ENCODE peak calls at places on chromosomes 11 and 22, in eight cellular contexts. J is GM23338, V is H9, B is neural progenitor cell, C is hepatocyte, M is PC-3, W is IMR-90, E is GM12878. T is an unnamed sample.

GRCh38 chr11:6611092-6612007 is 666 bp downstream of the TAF10 start:
- DNase-seq in J (peak; percentile 38), V (peak; percentile 27), B (peak; percentile 48), C (no peak), M (no peak), W (peak; percentile 21), E (no peak), T (peak; percentile 11)

GRCh38 chr11:120058931-120059330 is 79.0 kb downstream of the TRIM29 start:
- DNase-seq in J (no peak), V (peak; percentile 9), B (no peak), C (no peak), M (no peak), W (no peak), E (no peak), T (no peak)

GRCh38 chr11:60130496-60130895 is 42.0 kb downstream of the MS4A2 start:
- DNase-seq in J (peak; percentile 84), V (peak; percentile 43), B (peak; percentile 69), C (peak; percentile 32), M (peak; percentile 83), W (no peak), E (no peak), T (no peak)

GRCh38 chr11:37511425-37511933 is 913.4 kb upstream of the RAG2 start:
- DNase-seq in J (no peak), V (no peak), B (no peak), C (no peak), M (peak; percentile 65), W (peak; percentile 63), E (no peak), T (peak; percentile 80)

GRCh38 chr11:2584812-2585565 is 114.8 kb downstream of the KCNQ1OT1 start:
- DNase-seq in J (no peak), V (peak; percentile 21), B (no peak), C (peak; percentile 3), M (no peak), W (no peak), E (no peak), T (no peak)

GRCh38 chr11:75777461-75778110 is 9.0 kb downstream of the DGAT2 start:
- DNase-seq in J (no peak), V (no peak), B (no peak), C (no peak), M (peak; percentile 37), W (no peak), E (no peak), T (no peak)

GRCh38 chr22:16586170-16586569 is 6.4 kb downstream of the CCT8L2 start:
- DNase-seq in J (no peak), V (no peak), B (no peak), C (no peak), M (no peak), W (no peak), E (no peak), T (no peak)

GRCh38 chr22:45452565-45453449 is 39.3 kb downstream of the RIBC2 start:
- DNase-seq in J (no peak), V (no peak), B (no peak), C (no peak), M (no peak), W (peak; percentile 67), E (no peak), T (no peak)

GRCh38 chr22:32897400-32897799 is 95.9 kb downstream of the TIMP3 start:
- DNase-seq in J (no peak), V (no peak), B (no peak), C (peak; percentile 59), M (no peak), W (peak; percentile 43), E (no peak), T (no peak)

GRCh38 chr11:74992852-74993251 is 4.1 kb downstream of the NEU3 start:
- DNase-seq in J (no peak), V (no peak), B (no peak), C (no peak), M (no peak), W (no peak), E (peak; percentile 76), T (no peak)

GRCh38 chr22:37588540-37589215 is 8.8 kb upstream of the LGALS2 start:
- DNase-seq in J (no peak), V (no peak), B (no peak), C (peak; percentile 26), M (no peak), W (no peak), E (no peak), T (no peak)

GRCh38 chr11:109229682-109230081 is 192.3 kb upstream of the C11orf87 start:
- DNase-seq in J (no peak), V (no peak), B (no peak), C (no peak), M (no peak), W (no peak), E (no peak), T (no peak)

GRCh38 chr11:76783901-76784813 is 1.0 kb downstream of the TSKU start:
- DNase-seq in J (peak; percentile 94), V (peak; percentile 95), B (peak; percentile 96), C (peak; percentile 91), M (peak; percentile 80), W (peak; percentile 84), E (no peak), T (peak; percentile 78)

GRCh38 chr11:107272561-107272960 is 185.1 kb downstream of the CWF19L2 start:
- DNase-seq in J (no peak), V (peak; percentile 32), B (peak; percentile 3), C (no peak), M (no peak), W (no peak), E (no peak), T (no peak)

GRCh38 chr11:76232026-76232665 is 25.8 kb upstream of the WNT11 start:
- DNase-seq in J (no peak), V (no peak), B (no peak), C (peak; percentile 35), M (no peak), W (no peak), E (peak; percentile 17), T (no peak)

GRCh38 chr11:46112961-46113617 is 8.2 kb downstream of the PHF21A start:
- DNase-seq in J (peak; percentile 93), V (no peak), B (peak; percentile 73), C (peak; percentile 72), M (peak; percentile 60), W (peak; percentile 68), E (no peak), T (peak; percentile 49)

GRCh38 chr11:69913591-69914285 is 94.5 kb upstream of the FGF3 start:
- DNase-seq in J (no peak), V (peak; percentile 17), B (no peak), C (no peak), M (no peak), W (no peak), E (no peak), T (no peak)
- H2AFZ ChIP-seq in J (no peak overlapping the region), V (no peak overlapping the region), B (no peak overlapping the region), C (no peak overlapping the region), M (no peak overlapping the region), W (no peak overlapping the region), E (no peak overlapping the region), T (no peak overlapping the region)

GRCh38 chr22:43777204-43777671 is 34.9 kb downstream of the EFCAB6 start:
- DNase-seq in J (no peak), V (no peak), B (no peak), C (peak; percentile 10), M (peak; percentile 87), W (peak; percentile 91), E (no peak), T (peak; percentile 94)
- H3K27ac ChIP-seq in J (no peak overlapping the region), V (no peak overlapping the region), B (no peak overlapping the region), C (no peak overlapping the region), M (peak overlapping the region; percentile 57), W (no peak overlapping the region), E (no peak overlapping the region), T (no peak overlapping the region)

GRCh38 chr11:35058318-35058717 is 80.7 kb upstream of the CD44 start:
- DNase-seq in J (no peak), V (no peak), B (no peak), C (no peak), M (no peak), W (no peak), E (no peak), T (no peak)

GRCh38 chr11:35056391-35057093 is 82.4 kb upstream of the CD44 start:
- DNase-seq in J (no peak), V (no peak), B (no peak), C (no peak), M (peak; percentile 19), W (peak; percentile 28), E (no peak), T (peak; percentile 66)

GRCh38 chr11:35061516-35062440 is 77.2 kb upstream of the CD44 start:
- DNase-seq in J (no peak), V (no peak), B (no peak), C (no peak), M (peak; percentile 55), W (no peak), E (no peak), T (no peak)

GRCh38 chr11:35063453-35063852 is 75.5 kb upstream of the CD44 start:
- DNase-seq in J (no peak), V (no peak), B (no peak), C (no peak), M (no peak), W (no peak), E (no peak), T (no peak)

GRCh38 chr11:35059040-35059439 is 79.9 kb upstream of the CD44 start:
- DNase-seq in J (no peak), V (no peak), B (no peak), C (no peak), M (no peak), W (no peak), E (no peak), T (no peak)
- H2AFZ ChIP-seq in J (peak overlapping the region; percentile 28), V (no peak overlapping the region), B (no peak overlapping the region), C (no peak overlapping the region), M (no peak overlapping the region), W (no peak overlapping the region), E (peak overlapping the region; percentile 36), T (no peak overlapping the region)

GRCh38 chr22:40345271-40345670 is 1.0 kb upstream of the ADSL start:
- DNase-seq in J (no peak), V (no peak), B (no peak), C (peak; percentile 34), M (peak; percentile 54), W (peak; percentile 41), E (no peak), T (peak; percentile 70)
- H3K27ac ChIP-seq in J (peak overlapping the region; percentile 89), V (no peak overlapping the region), B (no peak overlapping the region), C (peak overlapping the region; percentile 94), M (no peak overlapping the region), W (no peak overlapping the region), E (no peak overlapping the region), T (peak overlapping the region; percentile 87)

T was measured in PC-9.